ENCODE peak calls at places on chromosomes 7 and 10, in seven cellular contexts. K is GM12878, Y is HCT116, M is H1, L is SK-N-SH, U is HepG2, Z is K562. D is an unnamed sample.

GRCh38 chr7:36154255-36155212 is 1.5 kb downstream of the EEPD1 start:
- DNase-seq in L (no peak), Y (no peak), M (no peak), U (no peak), K (no peak), Z (no peak), D (no peak)

GRCh38 chr7:87506243-87507180 is 31.0 kb upstream of the ABCB4 start:
- DNase-seq in Y (peak), L (peak), Z (no peak), U (peak), M (no peak), K (no peak), D (peak)

GRCh38 chr10:11373626-11374310 is 237.7 kb downstream of the USP6NL start:
- DNase-seq in M (no peak), Z (no peak), Y (no peak), K (no peak), L (no peak), U (no peak), D (no peak)

GRCh38 chr10:7193369-7193768 is 217.5 kb downstream of the SFMBT2 start:
- DNase-seq in Z (no peak), Y (no peak), K (no peak), L (no peak), M (no peak), U (no peak), D (no peak)

GRCh38 chr7:22572937-22573336 is 72.9 kb upstream of the STEAP1B start:
- DNase-seq in M (no peak), K (no peak), L (no peak), U (no peak), Z (no peak), Y (no peak), D (peak)

GRCh38 chr7:3154881-3155494 is 111.3 kb upstream of the CARD11 start:
- DNase-seq in K (peak), M (no peak), U (peak), L (peak), Y (peak), Z (peak), D (peak)

GRCh38 chr7:31051598-31052503 is at the start of gene ADCYAP1R1:
- DNase-seq in Y (no peak), Z (no peak), M (no peak), L (peak), U (no peak), K (no peak), D (no peak)

GRCh38 chr7:51366930-51367613 is 50.5 kb upstream of the COBL start:
- DNase-seq in Y (no peak), M (peak), Z (peak), K (no peak), U (peak), L (peak), D (peak)

GRCh38 chr10:25869609-25870008 is 64.4 kb upstream of the MYO3A start:
- DNase-seq in K (no peak), Z (no peak), M (no peak), Y (no peak), U (no peak), L (no peak), D (no peak)

GRCh38 chr7:90320014-90320413 is 1.1 kb downstream of the FAM237B start:
- DNase-seq in M (no peak), K (no peak), Z (no peak), Y (no peak), U (no peak), L (no peak), D (no peak)

GRCh38 chr10:99551158-99551557 is 18.4 kb downstream of the NKX2-3 start:
- DNase-seq in Z (no peak), L (peak), U (no peak), M (no peak), K (no peak), Y (no peak), D (no peak)

GRCh38 chr10:17200035-17200884 is 1.2 kb downstream of the TRDMT1 start:
- DNase-seq in Y (no peak), K (no peak), L (no peak), M (no peak), U (no peak), Z (no peak), D (no peak)

GRCh38 chr10:111360260-111360925 is 283.6 kb downstream of the ADRA2A start:
- DNase-seq in U (peak), L (peak), K (peak), M (peak), Z (no peak), Y (peak), D (peak)

GRCh38 chr10:125878957-125879835 is 1.9 kb downstream of the DHX32 start:
- DNase-seq in K (no peak), M (no peak), U (peak), Y (peak), Z (no peak), L (no peak), D (no peak)

GRCh38 chr10:97575101-97575668 is 2.6 kb downstream of the ANKRD2 start:
- DNase-seq in K (no peak), Y (no peak), L (peak), Z (no peak), M (no peak), U (no peak), D (no peak)

GRCh38 chr10:106216085-106216484 is 948.4 kb downstream of the SORCS1 start:
- DNase-seq in Z (no peak), M (no peak), K (no peak), U (no peak), Y (no peak), L (no peak), D (no peak)

GRCh38 chr10:108574233-108574632 is 1349.1 kb downstream of the XPNPEP1 start:
- DNase-seq in U (no peak), Y (no peak), M (no peak), K (no peak), L (no peak), Z (no peak), D (no peak)

GRCh38 chr7:158252837-158253669 is 334.6 kb downstream of the PTPRN2 start:
- DNase-seq in U (no peak), M (no peak), Y (no peak), L (peak), K (no peak), Z (no peak), D (no peak)

GRCh38 chr10:123997486-123998196 is 95.8 kb downstream of the CHST15 start:
- DNase-seq in U (peak), K (peak), M (no peak), Y (no peak), Z (no peak), L (peak), D (no peak)

GRCh38 chr7:27179030-27179429 is 4.9 kb upstream of the HOXA10 start:
- DNase-seq in K (no peak), Z (no peak), Y (no peak), M (no peak), U (no peak), L (no peak), D (no peak)

GRCh38 chr7:102236592-102237287 is 49.9 kb upstream of the SH2B2 start:
- DNase-seq in L (peak), U (peak), K (no peak), Y (peak), Z (peak), M (peak), D (peak)

GRCh38 chr10:17923728-17924127 is 28.0 kb upstream of the SLC39A12 start:
- DNase-seq in K (no peak), L (no peak), Y (no peak), M (no peak), Z (no peak), U (no peak), D (peak)

GRCh38 chr10:99357691-99358090 is 28.5 kb downstream of the CNNM1 start:
- DNase-seq in L (no peak), K (no peak), M (no peak), U (no peak), Y (no peak), Z (no peak), D (no peak)

GRCh38 chr10:79166741-79167140 is 98.0 kb downstream of the ZMIZ1 start:
- DNase-seq in M (no peak), U (no peak), Z (no peak), K (no peak), L (no peak), Y (no peak), D (no peak)

DNA sequence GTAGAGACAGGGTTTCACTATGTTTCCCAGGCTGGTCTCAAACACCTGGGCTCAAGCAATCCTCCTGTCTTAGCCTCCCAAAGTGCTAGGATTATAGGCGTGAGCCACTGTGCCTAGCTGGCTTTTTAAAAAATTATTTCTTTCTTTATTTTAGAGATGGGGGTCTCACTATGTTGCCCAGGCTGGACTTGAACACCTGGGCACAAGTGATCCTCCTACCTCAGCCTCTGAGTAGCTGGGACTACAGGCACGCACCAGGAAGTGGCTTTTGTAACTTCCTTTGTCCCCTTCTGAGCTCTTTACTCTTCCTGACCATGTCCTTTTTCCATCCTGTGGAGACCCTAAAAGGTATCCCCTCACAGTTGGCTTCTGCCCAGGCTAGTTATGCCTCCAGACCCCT is 2.1 kb upstream of the MYOZ1 start:
- DNase-seq in M (no peak), Y (no peak), U (no peak), L (no peak), Z (no peak), K (no peak), D (no peak)
- TF ChIP-seq JUND in M (no peak), Y (no peak), U (no peak), L (no peak), Z (no peak), K (no peak), D (no peak)

DNA sequence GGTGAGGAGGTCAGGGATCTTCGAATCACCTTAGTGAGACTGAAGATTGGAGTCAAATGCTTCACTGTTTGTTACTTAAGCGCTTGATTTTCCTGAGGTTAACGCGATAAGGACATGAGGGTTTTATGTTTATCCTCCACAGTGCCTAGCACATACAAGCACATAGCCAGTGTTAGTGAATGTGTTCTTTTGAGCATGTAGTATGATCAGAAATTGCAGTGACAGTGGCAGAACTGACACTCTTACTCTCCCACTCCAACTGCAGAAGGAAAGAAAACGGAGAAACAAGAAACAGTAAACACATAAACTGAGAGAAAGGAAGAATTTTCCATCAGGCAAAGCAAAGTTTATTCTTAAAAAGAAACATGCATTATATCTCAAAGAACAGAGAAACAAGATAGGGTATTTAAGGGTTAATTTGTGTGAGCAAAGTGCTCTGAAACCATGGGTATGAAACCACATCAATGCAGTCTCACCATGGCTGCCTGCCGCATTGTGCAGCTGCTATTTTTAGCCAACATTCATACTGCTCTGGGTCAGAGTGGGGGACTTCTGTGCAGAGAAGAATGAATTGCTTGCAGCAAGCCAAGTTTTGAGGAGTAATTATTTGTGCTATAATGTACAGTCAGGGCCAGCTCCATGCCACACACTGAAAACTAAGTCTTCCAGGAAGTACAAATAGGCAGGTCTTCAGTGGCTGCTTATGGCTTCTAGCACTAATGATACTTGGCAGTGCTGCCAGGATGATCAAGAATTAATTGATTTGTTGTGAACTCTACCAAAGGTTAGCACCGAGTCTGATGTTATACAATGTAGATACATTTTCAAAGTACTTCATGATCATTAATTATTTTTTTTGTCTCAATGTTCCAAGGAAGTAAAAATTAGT is 152.0 kb downstream of the MACC1 start:
- DNase-seq in U (no peak), K (peak), Y (peak), Z (no peak), L (no peak), M (no peak), D (no peak)
- TF ChIP-seq JUND in U (no peak), K (no peak), Y (no peak), Z (no peak), L (no peak), M (no peak), D (no peak)

GRCh38 chr10:119650692-119651513 is at the start of gene BAG3:
- DNase-seq in L (peak), K (no peak), Z (peak), Y (peak), U (peak), M (peak), D (peak)
- TF ChIP-seq JUND in L (peak), K (no peak), Z (peak), Y (no peak), U (no peak), M (peak), D (no peak)

GRCh38 chr7:156578978-156579430 is 61.6 kb upstream of the RNF32 start:
- DNase-seq in U (no peak), Z (no peak), K (no peak), L (no peak), M (no peak), Y (no peak), D (no peak)
- TF ChIP-seq JUND in U (no peak), Z (no peak), K (no peak), L (no peak), M (no peak), Y (no peak), D (no peak)

GRCh38 chr7:28700790-28701203 is 257.3 kb downstream of the TRIL start:
- DNase-seq in K (no peak), U (no peak), Z (no peak), Y (no peak), M (no peak), L (no peak), D (no peak)
- TF ChIP-seq JUND in K (no peak), U (no peak), Z (no peak), Y (no peak), M (no peak), L (peak), D (no peak)

GRCh38 chr10:32326680-32327363 is 20.1 kb downstream of the EPC1 start:
- DNase-seq in L (no peak), U (no peak), M (no peak), K (no peak), Z (no peak), Y (no peak), D (no peak)
- TF ChIP-seq JUND in L (no peak), U (no peak), M (no peak), K (no peak), Z (no peak), Y (no peak), D (no peak)

GRCh38 chr7:74324499-74325229 is 35.5 kb downstream of the CLIP2 start:
- DNase-seq in L (peak), U (no peak), Y (no peak), K (no peak), Z (no peak), M (no peak), D (no peak)

GRCh38 chr7:74318043-74318442 is 28.8 kb downstream of the CLIP2 start:
- DNase-seq in U (no peak), Y (no peak), L (no peak), Z (no peak), M (no peak), K (no peak), D (no peak)

GRCh38 chr7:74317146-74317782 is 28.1 kb downstream of the CLIP2 start:
- DNase-seq in U (no peak), K (no peak), L (peak), Y (no peak), Z (no peak), M (no peak), D (no peak)

GRCh38 chr7:74325230-74325565 is 36.0 kb downstream of the CLIP2 start:
- DNase-seq in U (no peak), M (no peak), Z (no peak), L (peak), K (no peak), Y (no peak), D (no peak)

GRCh38 chr7:74320645-74321178 is 31.5 kb downstream of the CLIP2 start:
- DNase-seq in U (no peak), Y (no peak), K (no peak), M (no peak), Z (peak), L (peak), D (no peak)
- TF ChIP-seq JUND in U (no peak), Y (no peak), K (no peak), M (no peak), Z (no peak), L (no peak), D (no peak)

GRCh38 chr7:119562839-119563238 is 710.1 kb upstream of the KCND2 start:
- DNase-seq in U (no peak), Y (no peak), M (no peak), Z (no peak), K (no peak), L (no peak), D (no peak)
- TF ChIP-seq JUND in U (no peak), Y (no peak), M (no peak), Z (no peak), K (no peak), L (no peak), D (no peak)

GRCh38 chr10:92702301-92702916 is 12.7 kb downstream of the HHEX start:
- DNase-seq in Y (no peak), K (no peak), L (no peak), Z (no peak), U (no peak), M (no peak), D (no peak)

GRCh38 chr10:92696606-92697383 is 7.0 kb downstream of the HHEX start:
- DNase-seq in Y (no peak), Z (peak), L (peak), K (no peak), M (no peak), U (peak), D (no peak)

GRCh38 chr10:92697663-92698511 is 8.1 kb downstream of the HHEX start:
- DNase-seq in U (peak), L (no peak), K (no peak), Z (no peak), M (no peak), Y (no peak), D (no peak)

GRCh38 chr10:92699193-92699517 is 9.4 kb downstream of the HHEX start:
- DNase-seq in U (no peak), K (no peak), L (no peak), M (no peak), Z (no peak), Y (no peak), D (no peak)

DNA sequence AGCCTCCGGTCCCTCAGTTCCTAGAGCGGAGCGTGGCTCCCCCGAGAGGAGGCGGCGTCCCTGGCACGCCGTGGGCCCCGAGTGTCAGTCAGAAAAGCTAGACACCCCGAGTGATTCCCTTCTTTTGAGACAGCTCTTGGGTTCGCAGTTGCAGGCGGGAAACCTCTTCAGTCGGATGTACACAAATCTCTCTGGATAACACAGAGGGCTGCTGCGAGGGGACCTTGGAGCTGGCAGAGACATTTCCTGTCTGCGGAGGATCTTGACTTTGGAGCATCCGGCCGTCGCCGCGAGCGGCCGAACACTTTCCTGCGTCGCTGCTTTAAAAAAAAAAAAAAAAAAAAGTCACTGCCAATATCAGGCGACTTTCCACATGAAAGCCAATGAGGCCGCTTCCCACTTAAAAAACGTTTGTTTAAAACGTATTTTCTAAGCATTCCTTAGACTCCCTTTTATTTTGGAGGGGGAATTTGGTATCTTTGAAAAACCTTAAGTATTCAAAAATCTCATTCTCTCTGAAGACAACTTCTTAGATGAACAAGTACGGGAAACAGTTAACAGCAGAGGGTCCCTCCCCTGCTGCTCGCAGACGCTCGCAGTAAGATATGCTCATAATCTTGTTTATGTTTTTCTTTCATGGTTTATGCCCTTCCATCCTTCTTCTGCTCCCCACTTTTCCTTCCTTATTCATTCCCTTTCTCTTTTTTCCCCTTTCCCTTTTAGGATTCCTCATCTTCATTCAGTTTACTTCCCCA is 9.9 kb downstream of the HHEX start:
- DNase-seq in M (no peak), Y (no peak), U (no peak), L (peak), K (no peak), Z (no peak), D (peak)
- TF ChIP-seq JUND in M (no peak), Y (no peak), U (no peak), L (no peak), K (no peak), Z (no peak), D (no peak)

DNA sequence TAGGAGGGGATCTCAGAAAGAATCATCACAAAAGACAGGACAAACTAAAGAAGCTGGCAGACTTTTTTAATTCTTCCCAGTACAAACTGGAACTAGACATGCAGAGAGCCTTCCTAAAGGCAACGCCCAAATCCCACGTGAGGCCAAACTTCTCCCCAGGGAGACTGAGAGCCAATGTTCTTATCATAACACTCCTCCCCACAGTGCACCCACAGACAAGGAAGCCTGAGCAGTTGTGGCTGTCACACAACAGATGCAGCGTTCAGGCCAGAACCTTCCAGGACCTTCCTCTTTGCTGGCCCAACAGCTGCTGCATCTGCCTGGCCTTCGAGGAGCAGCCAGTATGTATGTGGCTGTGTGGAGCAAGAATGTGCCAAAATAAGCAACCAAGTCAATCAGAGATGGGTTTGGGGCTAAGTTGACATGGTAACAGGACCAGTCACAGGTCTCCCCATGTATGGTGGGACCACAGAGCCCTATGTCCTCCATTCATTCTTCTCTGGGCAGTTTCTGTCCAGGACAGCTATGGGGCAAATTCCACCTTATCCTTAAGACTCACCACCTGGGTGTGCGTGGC is 34.9 kb downstream of the SRPK2 start:
- DNase-seq in Y (no peak), U (no peak), L (no peak), K (no peak), M (no peak), Z (peak), D (no peak)
- TF ChIP-seq JUND in Y (no peak), U (no peak), L (no peak), K (no peak), M (no peak), Z (no peak), D (no peak)